ENCODE peak calls at places on chromosomes 13 and 19, in five cellular contexts. F, C, K, Q and B are unnamed samples.

GRCh38 chr19:56671613-56671994 is at the start of gene ZNF835:
- DNase-seq in K (peak; percentile 93), F (peak; percentile 45), C (peak; percentile 89), Q (peak; percentile 41), B (peak; percentile 99)

GRCh38 chr13:43785681-43786471 is 896 bp downstream of the ENOX1 start:
- DNase-seq in F (peak; percentile 65), Q (peak; percentile 35), K (no peak), C (peak; percentile 30), B (peak; percentile 64)

GRCh38 chr13:72163671-72164070 is 296.7 kb upstream of the DACH1 start:
- DNase-seq in C (no peak), F (no peak), Q (no peak), K (no peak), B (no peak)

GRCh38 chr19:45294291-45295029 is 28.2 kb downstream of the CKM start:
- DNase-seq in F (no peak), K (no peak), Q (no peak), C (no peak), B (no peak)

GRCh38 chr13:111429064-111429558 is 108.7 kb downstream of the TEX29 start:
- DNase-seq in K (peak; percentile 9), C (peak; percentile 33), F (no peak), Q (no peak), B (no peak)

GRCh38 chr13:73833331-73834070 is 300.7 kb downstream of the KLF12 start:
- DNase-seq in C (no peak), K (no peak), Q (no peak), F (no peak), B (no peak)

GRCh38 chr13:80707000-80707983 is 366.4 kb upstream of the SPRY2 start:
- DNase-seq in C (no peak), F (no peak), K (no peak), Q (no peak), B (no peak)

GRCh38 chr19:38538386-38538785 is 79.4 kb downstream of the MAP4K1 start:
- DNase-seq in C (no peak), F (no peak), K (no peak), Q (no peak), B (no peak)

GRCh38 chr19:12802267-12803106 is 618 bp downstream of the THSD8 start:
- DNase-seq in F (no peak), C (no peak), K (no peak), Q (no peak), B (no peak)

GRCh38 chr13:87792878-87793277 is 121.7 kb downstream of the SLITRK5 start:
- DNase-seq in Q (no peak), F (no peak), K (no peak), C (no peak), B (no peak)

GRCh38 chr19:19217110-19217509 is 5.4 kb downstream of the NCAN start:
- DNase-seq in C (no peak), K (no peak), F (no peak), Q (no peak), B (no peak)